ENCODE peak calls at places on chromosomes 5 and 9, in four cellular contexts. R is stimulated activated naive B cell treated with anti-CD40 and anti-IgM and Interleukin-4, amounts not matched to agents 10 μg/mL and 1 μg/mL and 100 μg/mL, for 72 hours; W is tibial artery; X is activated effector memory CD4-positive, alpha-beta T cell treated with Interleukin-2 at 50 U/mL for 16 hours. Z is an unnamed sample.

GRCh38 chr5:140038373-140038957 is 4.6 kb downstream of the NRG2 start:
- DNase-seq in R (no peak), X (no peak), W (no peak), Z (no peak)

GRCh38 chr9:3181049-3181953 is 337.4 kb upstream of the PUM3 start:
- DNase-seq in R (peak; percentile 19), X (no peak), W (no peak), Z (no peak)

GRCh38 chr9:124122813-124123462 is 111.4 kb downstream of the LHX2 start:
- DNase-seq in R (no peak), X (no peak), W (no peak), Z (no peak)

GRCh38 chr9:81080900-81081299 is 608.4 kb downstream of the TLE1 start:
- DNase-seq in R (no peak), W (no peak), X (no peak), Z (no peak)

GRCh38 chr9:130159057-130159456 is 13.1 kb upstream of the NCS1 start:
- DNase-seq in X (no peak), W (no peak), R (no peak), Z (no peak)

GRCh38 chr9:136923881-136924280 is 20.7 kb downstream of the FBXW5 start:
- DNase-seq in X (no peak), W (peak; percentile 64), R (no peak), Z (no peak)

GRCh38 chr9:26125693-26126092 is 447.4 kb upstream of the TUSC1 start:
- DNase-seq in W (no peak), X (no peak), R (no peak), Z (no peak)

GRCh38 chr5:170571331-170571731 is 67.5 kb downstream of the KCNIP1 start:
- DNase-seq in R (no peak), X (no peak), W (no peak), Z (no peak)

GRCh38 chr5:23820764-23821471 is 313.5 kb downstream of the PRDM9 start:
- DNase-seq in W (no peak), X (no peak), R (no peak), Z (no peak)

GRCh38 chr5:153880094-153880493 is 158.6 kb downstream of the FAM114A2 start:
- DNase-seq in X (no peak), R (no peak), W (no peak), Z (no peak)

GRCh38 chr9:89845862-89846261 is 241.1 kb downstream of the GADD45G start:
- DNase-seq in W (no peak), R (no peak), X (no peak), Z (no peak)

GRCh38 chr5:44626846-44627245 is 181.9 kb upstream of the MRPS30 start:
- DNase-seq in R (no peak), W (no peak), X (no peak), Z (no peak)

GRCh38 chr5:87649455-87649854 is 236.7 kb upstream of the CCNH start:
- DNase-seq in X (no peak), R (no peak), W (no peak), Z (no peak)

GRCh38 chr5:61419141-61419540 is 87.1 kb downstream of the ZSWIM6 start:
- DNase-seq in X (no peak), R (no peak), W (no peak), Z (no peak)

GRCh38 chr9:97768731-97769130 is 71.6 kb upstream of the XPA start:
- DNase-seq in R (no peak), X (no peak), W (no peak), Z (no peak)